ENCODE peak calls at places on chromosomes 16 and 17, in four cellular contexts. I is GM12878, Z is K562, B is HepG2. D is an unnamed sample.

GRCh38 chr16:1998852-1999801 is 9.4 kb downstream of the SYNGR3 start:
- DNase-seq in I (no peak), Z (no peak), B (no peak), D (no peak)

GRCh38 chr17:54408741-54409140 is 491.9 kb upstream of the TOM1L1 start:
- DNase-seq in I (no peak), Z (no peak), B (no peak), D (no peak)

GRCh38 chr17:67503184-67503583 is 126.1 kb downstream of the PITPNC1 start:
- DNase-seq in I (no peak), Z (no peak), B (no peak), D (peak; percentile 53)

GRCh38 chr16:24839347-24839972 is 6.3 kb upstream of the SLC5A11 start:
- DNase-seq in I (no peak), Z (no peak), B (no peak), D (no peak)

GRCh38 chr16:75231570-75231969 is 12.8 kb downstream of the CTRB1 start:
- DNase-seq in I (no peak), Z (no peak), B (no peak), D (no peak)

GRCh38 chr17:70989301-70989700 is 820.0 kb downstream of the KCNJ2 start:
- DNase-seq in I (no peak), Z (no peak), B (no peak), D (no peak)

GRCh38 chr16:66934138-66934838 is at the start of gene CIAO2B:
- DNase-seq in I (peak; percentile 47), Z (peak; percentile 93), B (peak; percentile 77), D (peak; percentile 84)

GRCh38 chr17:44628234-44629188 is 27.8 kb upstream of the MEIOC start:
- DNase-seq in I (peak; percentile 46), Z (no peak), B (peak; percentile 29), D (no peak)

GRCh38 chr17:12402963-12403622 is 262.6 kb upstream of the MYOCD start:
- DNase-seq in I (no peak), Z (no peak), B (no peak), D (peak; percentile 97)

GRCh38 chr16:77993111-77993571 is 29.2 kb upstream of the CLEC3A start:
- DNase-seq in I (no peak), Z (no peak), B (no peak), D (peak; percentile 65)

GRCh38 chr17:82611140-82612058 is 36.8 kb downstream of the WDR45B start:
- DNase-seq in I (no peak), Z (peak; percentile 84), B (no peak), D (peak; percentile 60)

GRCh38 chr16:14436410-14436955 is 193.6 kb downstream of the PARN start:
- DNase-seq in I (no peak), Z (no peak), B (no peak), D (no peak)

GRCh38 chr17:30921544-30922196 is at the start of gene ADAP2:
- DNase-seq in I (no peak), Z (peak; percentile 22), B (no peak), D (no peak)

GRCh38 chr17:39360537-39360936 is 40.9 kb downstream of the FBXL20 start:
- DNase-seq in I (no peak), Z (peak; percentile 49), B (no peak), D (no peak)

GRCh38 chr16:4699030-4699556 is 5.7 kb downstream of the NUDT16L1 start:
- DNase-seq in I (no peak), Z (no peak), B (no peak), D (no peak)

GRCh38 chr17:74055508-74056160 is 147.8 kb upstream of the RPL38 start:
- DNase-seq in I (no peak), Z (no peak), B (no peak), D (no peak)

GRCh38 chr17:65198653-65199382 is 61.6 kb downstream of the RGS9 start:
- DNase-seq in I (peak; percentile 38), Z (peak; percentile 62), B (peak; percentile 47), D (peak; percentile 69)

GRCh38 chr17:45050680-45051059 is 762 bp downstream of the DCAKD start:
- DNase-seq in I (no peak), Z (peak; percentile 62), B (peak; percentile 60), D (peak; percentile 28)

GRCh38 chr16:85330694-85331188 is 218.5 kb upstream of the CIBAR2 start:
- DNase-seq in I (no peak), Z (peak; percentile 89), B (peak; percentile 72), D (peak; percentile 86)

GRCh38 chr17:34252890-34253525 is 2.1 kb upstream of the CCL2 start:
- DNase-seq in I (no peak), Z (no peak), B (no peak), D (no peak)

GRCh38 chr16:1214693-1215092 is 10.4 kb downstream of the TPSG1 start:
- DNase-seq in I (no peak), Z (no peak), B (no peak), D (no peak)

GRCh38 chr17:4520881-4521600 is 22.4 kb downstream of the SPNS2 start:
- DNase-seq in I (no peak), Z (no peak), B (no peak), D (peak; percentile 54)

GRCh38 chr16:81181013-81181720 is 57.3 kb upstream of the BCO1 start:
- DNase-seq in I (no peak), Z (peak; percentile 90), B (peak; percentile 98), D (peak; percentile 97)

GRCh38 chr16:86395477-86395876 is 114.8 kb upstream of the FOXF1 start:
- DNase-seq in I (no peak), Z (no peak), B (no peak), D (no peak)

GRCh38 chr17:82892869-82893565 is 53.2 kb upstream of the ZNF750 start:
- DNase-seq in I (no peak), Z (no peak), B (no peak), D (peak; percentile 8)

GRCh38 chr16:12570046-12570618 is 233.6 kb downstream of the CPPED1 start:
- DNase-seq in I (no peak), Z (no peak), B (peak; percentile 59), D (no peak)

GRCh38 chr17:65920996-65921395 is 270.9 kb downstream of the CEP112 start:
- DNase-seq in I (no peak), Z (no peak), B (peak; percentile 20), D (no peak)

GRCh38 chr17:41521574-41522261 is 3.0 kb upstream of the KRT15 start:
- DNase-seq in I (no peak), Z (peak; percentile 81), B (peak; percentile 81), D (peak; percentile 91)

GRCh38 chr17:77716289-77716929 is 242.1 kb upstream of the TNRC6C start:
- DNase-seq in I (no peak), Z (no peak), B (no peak), D (no peak)

GRCh38 chr17:42197564-42198156 is 3.4 kb upstream of the GHDC start:
- DNase-seq in I (no peak), Z (no peak), B (no peak), D (no peak)

GRCh38 chr16:82510041-82510440 is 116.7 kb upstream of the CDH13 start:
- DNase-seq in I (no peak), Z (no peak), B (no peak), D (no peak)

GRCh38 chr16:82506734-82507133 is 120.0 kb upstream of the CDH13 start:
- DNase-seq in I (no peak), Z (no peak), B (no peak), D (peak; percentile 8)

GRCh38 chr16:82509636-82510035 is 117.1 kb upstream of the CDH13 start:
- DNase-seq in I (no peak), Z (no peak), B (no peak), D (no peak)

GRCh38 chr16:82507271-82507670 is 119.5 kb upstream of the CDH13 start:
- DNase-seq in I (no peak), Z (no peak), B (no peak), D (no peak)

GRCh38 chr16:82504811-82505210 is 122.0 kb upstream of the CDH13 start:
- DNase-seq in I (no peak), Z (no peak), B (no peak), D (no peak)
- TF ChIP-seq BHLHE40 in I (no peak), Z (no peak), B (no peak), D (no peak)

DNA sequence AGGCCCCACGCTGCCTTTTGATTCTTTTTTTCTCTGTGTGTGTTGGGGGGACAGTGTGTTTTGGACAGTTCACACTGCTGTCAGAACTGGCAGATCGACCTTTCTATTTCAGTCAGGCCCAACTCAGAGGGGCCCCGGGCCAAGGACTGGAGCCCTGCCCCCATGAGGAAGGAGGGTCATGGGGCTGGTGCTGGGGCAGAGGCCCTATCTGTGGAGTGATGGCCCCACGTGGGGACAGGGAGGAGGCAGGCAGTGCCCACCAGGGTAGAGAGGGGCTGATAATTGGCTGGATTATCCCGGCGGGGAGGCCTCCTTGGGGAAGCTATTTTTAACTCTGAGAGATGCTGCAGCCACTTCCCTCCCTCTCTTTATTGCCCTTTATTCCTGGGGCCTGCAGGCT is 5.7 kb upstream of the KCNJ12 start:
- DNase-seq in I (no peak), Z (no peak), B (no peak), D (no peak)
- TF ChIP-seq MXI1 in I (no peak), Z (no peak), B (no peak), D (no peak)

GRCh38 chr17:47733414-47734288 is 615 bp downstream of the TBX21 start:
- DNase-seq in I (no peak), Z (no peak), B (no peak), D (no peak)
- TF ChIP-seq BHLHE40 in I (no peak), Z (no peak), B (no peak), D (no peak)

GRCh38 chr16:83328936-83329335 is 478.8 kb upstream of the HSBP1 start:
- DNase-seq in I (no peak), Z (no peak), B (no peak), D (no peak)
- TF ChIP-seq MXI1 in I (no peak), Z (no peak), B (no peak), D (no peak)

GRCh38 chr17:79272666-79273219 is 198.1 kb downstream of the ENGASE start:
- DNase-seq in I (no peak), Z (no peak), B (peak; percentile 16), D (peak; percentile 1)
- TF ChIP-seq BHLHE40 in I (no peak), Z (peak; percentile 61), B (peak; percentile 49), D (no peak)

DNA sequence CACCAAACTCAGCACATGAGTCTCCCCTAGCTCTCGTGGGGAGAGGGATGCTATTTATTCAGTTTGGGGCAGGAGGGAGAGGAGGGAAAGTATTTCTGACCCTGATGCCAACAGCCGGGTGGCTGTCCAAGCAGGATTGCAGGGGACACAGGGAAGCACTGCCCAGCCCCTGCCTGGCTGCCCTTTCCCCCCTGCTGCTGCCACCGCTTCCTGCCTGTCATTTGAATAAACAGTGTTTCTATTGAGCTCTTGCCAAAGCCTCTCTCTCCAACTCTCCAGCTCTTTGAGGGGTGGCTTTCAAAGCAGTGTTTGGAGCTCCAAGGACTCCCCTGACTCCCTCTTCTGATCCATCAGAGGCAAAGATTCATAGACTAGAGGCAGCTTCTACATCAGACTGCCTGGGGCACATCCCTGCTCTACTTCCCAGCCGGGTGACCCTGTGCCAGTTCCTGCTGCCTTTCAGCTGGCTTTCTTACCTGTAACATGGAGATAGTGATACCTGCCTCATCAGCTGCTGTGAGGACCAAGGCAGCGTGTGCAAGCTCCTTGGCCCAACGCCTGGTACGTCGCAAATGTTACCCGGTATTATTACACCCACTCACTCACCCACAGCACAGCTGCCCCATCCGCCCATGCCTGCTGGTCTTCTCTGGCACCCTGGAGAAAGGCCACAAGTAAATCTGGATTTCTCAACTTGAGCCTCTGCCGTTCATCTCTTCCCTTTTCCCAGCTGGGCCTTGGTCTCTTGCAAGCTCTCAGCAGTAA is 9.5 kb downstream of the PROCA1 start:
- DNase-seq in I (no peak), Z (no peak), B (peak; percentile 73), D (no peak)
- TF ChIP-seq MXI1 in I (no peak), Z (no peak), B (no peak), D (no peak)

GRCh38 chr16:3472878-3473595 is 22.3 kb downstream of the C16orf90 start:
- DNase-seq in I (no peak), Z (no peak), B (no peak), D (no peak)
- TF ChIP-seq BHLHE40 in I (no peak), Z (no peak), B (no peak), D (no peak)